ENCODE peak calls at places on chromosomes 16 and 17, in five cellular contexts. One of them, this sample, is unnamed.

GRCh38 chr17:38925263-38925995 is at the start of gene LASP1NB:
- DNase-seq in NCI-H1092: no peak
- DNase-seq in heart left ventricle: peak
- DNase-seq in stimulated activated CD8-positive, alpha-beta memory T cell treated with anti-CD3 and anti-CD28 coated beads, Interleukin-2, amount 100 ng/mL, for 1 hour: no peak
- DNase-seq in posterior vena cava: no peak
- DNase-seq in this sample: peak

GRCh38 chr17:45895304-45895968 is 1.1 kb downstream of the MAPT start:
- DNase-seq in posterior vena cava: no peak
- DNase-seq in stimulated activated CD8-positive, alpha-beta memory T cell treated with anti-CD3 and anti-CD28 coated beads, Interleukin-2, amount 100 ng/mL, for 1 hour: no peak
- DNase-seq in NCI-H1092: peak
- DNase-seq in heart left ventricle: no peak
- DNase-seq in this sample: peak

GRCh38 chr16:85387171-85387507 is 226.0 kb upstream of the GSE1 start:
- DNase-seq in posterior vena cava: peak
- DNase-seq in NCI-H1092: no peak
- DNase-seq in stimulated activated CD8-positive, alpha-beta memory T cell treated with anti-CD3 and anti-CD28 coated beads, Interleukin-2, amount 100 ng/mL, for 1 hour: no peak
- DNase-seq in heart left ventricle: no peak
- DNase-seq in this sample: no peak

GRCh38 chr17:72976971-72977767 is 115.3 kb downstream of the SLC39A11 start:
- DNase-seq in stimulated activated CD8-positive, alpha-beta memory T cell treated with anti-CD3 and anti-CD28 coated beads, Interleukin-2, amount 100 ng/mL, for 1 hour: no peak
- DNase-seq in NCI-H1092: no peak
- DNase-seq in heart left ventricle: peak
- DNase-seq in posterior vena cava: no peak
- DNase-seq in this sample: peak

GRCh38 chr16:89491238-89491869 is 993 bp upstream of the ANKRD11 start:
- DNase-seq in stimulated activated CD8-positive, alpha-beta memory T cell treated with anti-CD3 and anti-CD28 coated beads, Interleukin-2, amount 100 ng/mL, for 1 hour: no peak
- DNase-seq in posterior vena cava: no peak
- DNase-seq in NCI-H1092: no peak
- DNase-seq in heart left ventricle: no peak
- DNase-seq in this sample: peak

GRCh38 chr17:66833201-66833600 is 1.7 kb upstream of the CACNG5 start:
- DNase-seq in heart left ventricle: no peak
- DNase-seq in NCI-H1092: no peak
- DNase-seq in stimulated activated CD8-positive, alpha-beta memory T cell treated with anti-CD3 and anti-CD28 coated beads, Interleukin-2, amount 100 ng/mL, for 1 hour: no peak
- DNase-seq in posterior vena cava: peak
- DNase-seq in this sample: no peak

GRCh38 chr17:28018439-28019070 is 23.9 kb upstream of the NLK start:
- DNase-seq in heart left ventricle: peak
- DNase-seq in NCI-H1092: no peak
- DNase-seq in posterior vena cava: no peak
- DNase-seq in stimulated activated CD8-positive, alpha-beta memory T cell treated with anti-CD3 and anti-CD28 coated beads, Interleukin-2, amount 100 ng/mL, for 1 hour: no peak
- DNase-seq in this sample: no peak

GRCh38 chr16:4936991-4937781 is at the start of gene PPL:
- DNase-seq in heart left ventricle: peak
- DNase-seq in posterior vena cava: no peak
- DNase-seq in NCI-H1092: no peak
- DNase-seq in stimulated activated CD8-positive, alpha-beta memory T cell treated with anti-CD3 and anti-CD28 coated beads, Interleukin-2, amount 100 ng/mL, for 1 hour: no peak
- DNase-seq in this sample: no peak

GRCh38 chr16:31874354-31875111 is 926 bp downstream of the ZNF267 start:
- DNase-seq in posterior vena cava: no peak
- DNase-seq in NCI-H1092: no peak
- DNase-seq in heart left ventricle: no peak
- DNase-seq in stimulated activated CD8-positive, alpha-beta memory T cell treated with anti-CD3 and anti-CD28 coated beads, Interleukin-2, amount 100 ng/mL, for 1 hour: no peak
- DNase-seq in this sample: peak

GRCh38 chr17:72365857-72366415 is 245.1 kb downstream of the SOX9 start:
- DNase-seq in heart left ventricle: no peak
- DNase-seq in NCI-H1092: no peak
- DNase-seq in stimulated activated CD8-positive, alpha-beta memory T cell treated with anti-CD3 and anti-CD28 coated beads, Interleukin-2, amount 100 ng/mL, for 1 hour: no peak
- DNase-seq in posterior vena cava: no peak
- DNase-seq in this sample: peak

GRCh38 chr16:19488213-19488640 is 33.7 kb downstream of the GDE1 start:
- DNase-seq in NCI-H1092: no peak
- DNase-seq in posterior vena cava: no peak
- DNase-seq in stimulated activated CD8-positive, alpha-beta memory T cell treated with anti-CD3 and anti-CD28 coated beads, Interleukin-2, amount 100 ng/mL, for 1 hour: no peak
- DNase-seq in heart left ventricle: no peak
- DNase-seq in this sample: no peak

GRCh38 chr17:18963126-18964017 is 11.4 kb downstream of the SLC5A10 start:
- DNase-seq in heart left ventricle: no peak
- DNase-seq in stimulated activated CD8-positive, alpha-beta memory T cell treated with anti-CD3 and anti-CD28 coated beads, Interleukin-2, amount 100 ng/mL, for 1 hour: no peak
- DNase-seq in NCI-H1092: no peak
- DNase-seq in posterior vena cava: no peak
- DNase-seq in this sample: no peak

GRCh38 chr17:17156107-17156506 is 50.0 kb downstream of the PLD6 start:
- DNase-seq in NCI-H1092: no peak
- DNase-seq in stimulated activated CD8-positive, alpha-beta memory T cell treated with anti-CD3 and anti-CD28 coated beads, Interleukin-2, amount 100 ng/mL, for 1 hour: no peak
- DNase-seq in posterior vena cava: no peak
- DNase-seq in heart left ventricle: no peak
- DNase-seq in this sample: peak

GRCh38 chr16:2428051-2428786 is 1.0 kb upstream of the CCNF start:
- DNase-seq in stimulated activated CD8-positive, alpha-beta memory T cell treated with anti-CD3 and anti-CD28 coated beads, Interleukin-2, amount 100 ng/mL, for 1 hour: no peak
- DNase-seq in NCI-H1092: no peak
- DNase-seq in posterior vena cava: peak
- DNase-seq in heart left ventricle: peak
- DNase-seq in this sample: peak

GRCh38 chr17:45218895-45219661 is 2.6 kb upstream of the FMNL1 start:
- DNase-seq in NCI-H1092: peak
- DNase-seq in posterior vena cava: peak
- DNase-seq in heart left ventricle: peak
- DNase-seq in stimulated activated CD8-positive, alpha-beta memory T cell treated with anti-CD3 and anti-CD28 coated beads, Interleukin-2, amount 100 ng/mL, for 1 hour: peak
- DNase-seq in this sample: peak

GRCh38 chr17:80960037-80960796 is 31.4 kb upstream of the CHMP6 start:
- DNase-seq in posterior vena cava: no peak
- DNase-seq in heart left ventricle: peak
- DNase-seq in NCI-H1092: no peak
- DNase-seq in stimulated activated CD8-positive, alpha-beta memory T cell treated with anti-CD3 and anti-CD28 coated beads, Interleukin-2, amount 100 ng/mL, for 1 hour: no peak
- DNase-seq in this sample: no peak

GRCh38 chr16:27432600-27432957 is 30.6 kb downstream of the IL21R start:
- DNase-seq in NCI-H1092: no peak
- DNase-seq in stimulated activated CD8-positive, alpha-beta memory T cell treated with anti-CD3 and anti-CD28 coated beads, Interleukin-2, amount 100 ng/mL, for 1 hour: no peak
- DNase-seq in heart left ventricle: no peak
- DNase-seq in posterior vena cava: no peak
- DNase-seq in this sample: peak

GRCh38 chr16:15811778-15812750 is 44.8 kb downstream of the MYH11 start:
- DNase-seq in stimulated activated CD8-positive, alpha-beta memory T cell treated with anti-CD3 and anti-CD28 coated beads, Interleukin-2, amount 100 ng/mL, for 1 hour: no peak
- DNase-seq in NCI-H1092: no peak
- DNase-seq in heart left ventricle: no peak
- DNase-seq in posterior vena cava: no peak
- DNase-seq in this sample: peak

GRCh38 chr17:78272181-78272913 is 40.9 kb downstream of the TMEM235 start:
- DNase-seq in heart left ventricle: peak
- DNase-seq in NCI-H1092: no peak
- DNase-seq in stimulated activated CD8-positive, alpha-beta memory T cell treated with anti-CD3 and anti-CD28 coated beads, Interleukin-2, amount 100 ng/mL, for 1 hour: no peak
- DNase-seq in posterior vena cava: no peak
- DNase-seq in this sample: peak

GRCh38 chr16:81511371-81511770 is 66.8 kb downstream of the CMIP start:
- DNase-seq in posterior vena cava: peak
- DNase-seq in stimulated activated CD8-positive, alpha-beta memory T cell treated with anti-CD3 and anti-CD28 coated beads, Interleukin-2, amount 100 ng/mL, for 1 hour: no peak
- DNase-seq in NCI-H1092: no peak
- DNase-seq in heart left ventricle: no peak
- DNase-seq in this sample: peak

GRCh38 chr17:65442691-65443090 is 118.8 kb downstream of the AXIN2 start:
- DNase-seq in stimulated activated CD8-positive, alpha-beta memory T cell treated with anti-CD3 and anti-CD28 coated beads, Interleukin-2, amount 100 ng/mL, for 1 hour: no peak
- DNase-seq in posterior vena cava: no peak
- DNase-seq in NCI-H1092: no peak
- DNase-seq in heart left ventricle: no peak
- DNase-seq in this sample: no peak

GRCh38 chr16:67915831-67916723 is 15.6 kb downstream of the CTRL start:
- DNase-seq in NCI-H1092: no peak
- DNase-seq in posterior vena cava: no peak
- DNase-seq in heart left ventricle: peak
- DNase-seq in stimulated activated CD8-positive, alpha-beta memory T cell treated with anti-CD3 and anti-CD28 coated beads, Interleukin-2, amount 100 ng/mL, for 1 hour: no peak
- DNase-seq in this sample: peak

GRCh38 chr17:48051706-48052486 is 3.7 kb downstream of the NFE2L1 start:
- DNase-seq in NCI-H1092: no peak
- DNase-seq in heart left ventricle: peak
- DNase-seq in posterior vena cava: peak
- DNase-seq in stimulated activated CD8-positive, alpha-beta memory T cell treated with anti-CD3 and anti-CD28 coated beads, Interleukin-2, amount 100 ng/mL, for 1 hour: no peak
- DNase-seq in this sample: peak

GRCh38 chr16:87945351-87946042 is 5.7 kb upstream of the BANP start:
- DNase-seq in stimulated activated CD8-positive, alpha-beta memory T cell treated with anti-CD3 and anti-CD28 coated beads, Interleukin-2, amount 100 ng/mL, for 1 hour: no peak
- DNase-seq in NCI-H1092: peak
- DNase-seq in heart left ventricle: peak
- DNase-seq in posterior vena cava: peak
- DNase-seq in this sample: peak

GRCh38 chr17:79913451-79913850 is 74.2 kb upstream of the CBX4 start:
- DNase-seq in stimulated activated CD8-positive, alpha-beta memory T cell treated with anti-CD3 and anti-CD28 coated beads, Interleukin-2, amount 100 ng/mL, for 1 hour: no peak
- DNase-seq in posterior vena cava: no peak
- DNase-seq in NCI-H1092: no peak
- DNase-seq in heart left ventricle: no peak
- DNase-seq in this sample: no peak

GRCh38 chr17:20089795-20090547 is 80.8 kb downstream of the SPECC1 start:
- DNase-seq in posterior vena cava: no peak
- DNase-seq in heart left ventricle: no peak
- DNase-seq in stimulated activated CD8-positive, alpha-beta memory T cell treated with anti-CD3 and anti-CD28 coated beads, Interleukin-2, amount 100 ng/mL, for 1 hour: no peak
- DNase-seq in NCI-H1092: no peak
- DNase-seq in this sample: no peak

GRCh38 chr16:72879846-72880245 is 168.1 kb downstream of the ZFHX3 start:
- DNase-seq in stimulated activated CD8-positive, alpha-beta memory T cell treated with anti-CD3 and anti-CD28 coated beads, Interleukin-2, amount 100 ng/mL, for 1 hour: no peak
- DNase-seq in NCI-H1092: no peak
- DNase-seq in posterior vena cava: no peak
- DNase-seq in heart left ventricle: no peak
- DNase-seq in this sample: no peak

GRCh38 chr17:68763551-68763950 is 162.4 kb upstream of the FAM20A start:
- DNase-seq in posterior vena cava: no peak
- DNase-seq in NCI-H1092: no peak
- DNase-seq in stimulated activated CD8-positive, alpha-beta memory T cell treated with anti-CD3 and anti-CD28 coated beads, Interleukin-2, amount 100 ng/mL, for 1 hour: no peak
- DNase-seq in heart left ventricle: no peak
- DNase-seq in this sample: peak

GRCh38 chr17:65559802-65560627 is 1.4 kb downstream of the AXIN2 start:
- DNase-seq in heart left ventricle: peak
- DNase-seq in posterior vena cava: no peak
- DNase-seq in NCI-H1092: no peak
- DNase-seq in stimulated activated CD8-positive, alpha-beta memory T cell treated with anti-CD3 and anti-CD28 coated beads, Interleukin-2, amount 100 ng/mL, for 1 hour: no peak
- DNase-seq in this sample: no peak

GRCh38 chr17:66527335-66527734 is 224.9 kb downstream of the PRKCA start:
- DNase-seq in heart left ventricle: no peak
- DNase-seq in posterior vena cava: no peak
- DNase-seq in stimulated activated CD8-positive, alpha-beta memory T cell treated with anti-CD3 and anti-CD28 coated beads, Interleukin-2, amount 100 ng/mL, for 1 hour: no peak
- DNase-seq in NCI-H1092: no peak
- DNase-seq in this sample: no peak

GRCh38 chr16:1057252-1057932 is 15.2 kb upstream of the SSTR5 start:
- DNase-seq in posterior vena cava: no peak
- DNase-seq in stimulated activated CD8-positive, alpha-beta memory T cell treated with anti-CD3 and anti-CD28 coated beads, Interleukin-2, amount 100 ng/mL, for 1 hour: peak
- DNase-seq in heart left ventricle: no peak
- DNase-seq in NCI-H1092: no peak
- DNase-seq in this sample: peak

GRCh38 chr17:28599311-28600184 is 723 bp upstream of the SPAG5 start:
- DNase-seq in heart left ventricle: peak
- DNase-seq in stimulated activated CD8-positive, alpha-beta memory T cell treated with anti-CD3 and anti-CD28 coated beads, Interleukin-2, amount 100 ng/mL, for 1 hour: peak
- DNase-seq in posterior vena cava: peak
- DNase-seq in NCI-H1092: peak
- DNase-seq in this sample: peak

GRCh38 chr17:57636985-57637667 is 108.0 kb downstream of the CCDC182 start:
- DNase-seq in posterior vena cava: no peak
- DNase-seq in heart left ventricle: no peak
- DNase-seq in stimulated activated CD8-positive, alpha-beta memory T cell treated with anti-CD3 and anti-CD28 coated beads, Interleukin-2, amount 100 ng/mL, for 1 hour: no peak
- DNase-seq in NCI-H1092: no peak
- DNase-seq in this sample: peak

GRCh38 chr17:43468746-43469544 is 14.8 kb upstream of the DHX8 start:
- DNase-seq in stimulated activated CD8-positive, alpha-beta memory T cell treated with anti-CD3 and anti-CD28 coated beads, Interleukin-2, amount 100 ng/mL, for 1 hour: no peak
- DNase-seq in posterior vena cava: no peak
- DNase-seq in heart left ventricle: no peak
- DNase-seq in NCI-H1092: no peak
- DNase-seq in this sample: peak

GRCh38 chr17:8490256-8491023 is 54.8 kb downstream of the NDEL1 start:
- DNase-seq in NCI-H1092: no peak
- DNase-seq in stimulated activated CD8-positive, alpha-beta memory T cell treated with anti-CD3 and anti-CD28 coated beads, Interleukin-2, amount 100 ng/mL, for 1 hour: no peak
- DNase-seq in heart left ventricle: no peak
- DNase-seq in posterior vena cava: no peak
- DNase-seq in this sample: no peak

GRCh38 chr17:57407287-57408063 is 151.2 kb downstream of the MSI2 start:
- DNase-seq in heart left ventricle: no peak
- DNase-seq in posterior vena cava: no peak
- DNase-seq in stimulated activated CD8-positive, alpha-beta memory T cell treated with anti-CD3 and anti-CD28 coated beads, Interleukin-2, amount 100 ng/mL, for 1 hour: no peak
- DNase-seq in NCI-H1092: peak
- DNase-seq in this sample: no peak

GRCh38 chr17:65453204-65453931 is 108.1 kb downstream of the AXIN2 start:
- DNase-seq in posterior vena cava: no peak
- DNase-seq in NCI-H1092: no peak
- DNase-seq in heart left ventricle: no peak
- DNase-seq in stimulated activated CD8-positive, alpha-beta memory T cell treated with anti-CD3 and anti-CD28 coated beads, Interleukin-2, amount 100 ng/mL, for 1 hour: no peak
- DNase-seq in this sample: no peak

GRCh38 chr16:81485824-81486554 is 41.4 kb downstream of the CMIP start:
- DNase-seq in heart left ventricle: no peak
- DNase-seq in NCI-H1092: no peak
- DNase-seq in posterior vena cava: peak
- DNase-seq in stimulated activated CD8-positive, alpha-beta memory T cell treated with anti-CD3 and anti-CD28 coated beads, Interleukin-2, amount 100 ng/mL, for 1 hour: no peak
- DNase-seq in this sample: peak

GRCh38 chr16:53821957-53822625 is 118.1 kb downstream of the FTO start:
- DNase-seq in posterior vena cava: no peak
- DNase-seq in stimulated activated CD8-positive, alpha-beta memory T cell treated with anti-CD3 and anti-CD28 coated beads, Interleukin-2, amount 100 ng/mL, for 1 hour: no peak
- DNase-seq in heart left ventricle: no peak
- DNase-seq in NCI-H1092: no peak
- DNase-seq in this sample: peak